ENCODE peak calls at places on chromosomes 13 and 19, in eight cellular contexts. One of them, this sample, is unnamed.
A peak's percentile ranks its signal among the peaks of the same experiment; 100 is the strongest.

GRCh38 chr13:40605573-40605972 is 60.9 kb downstream of the FOXO1 start:
- DNase-seq in pancreas: no peak
- DNase-seq in neural crest cell: no peak
- DNase-seq in choroid plexus epithelial cell: no peak
- DNase-seq in A549: no peak
- DNase-seq in colonic mucosa: no peak
- DNase-seq in ascending aorta: no peak
- DNase-seq in tibial artery: no peak
- DNase-seq in this sample: no peak

GRCh38 chr13:103876571-103876970 is 810.4 kb upstream of the SLC10A2 start:
- DNase-seq in choroid plexus epithelial cell: no peak
- DNase-seq in tibial artery: no peak
- DNase-seq in neural crest cell: no peak
- DNase-seq in pancreas: no peak
- DNase-seq in colonic mucosa: no peak
- DNase-seq in ascending aorta: no peak
- DNase-seq in A549: no peak
- DNase-seq in this sample: no peak

GRCh38 chr19:14440049-14440448 is 6.9 kb downstream of the PKN1 start:
- DNase-seq in pancreas: no peak
- DNase-seq in neural crest cell: no peak
- DNase-seq in colonic mucosa: peak; percentile 71
- DNase-seq in tibial artery: peak; percentile 81
- DNase-seq in ascending aorta: peak; percentile 85
- DNase-seq in choroid plexus epithelial cell: peak; percentile 16
- DNase-seq in A549: no peak
- DNase-seq in this sample: peak; percentile 87

GRCh38 chr13:95222733-95223018 is 78.6 kb downstream of the ABCC4 start:
- DNase-seq in pancreas: no peak
- DNase-seq in ascending aorta: no peak
- DNase-seq in choroid plexus epithelial cell: no peak
- DNase-seq in A549: no peak
- DNase-seq in tibial artery: no peak
- DNase-seq in neural crest cell: no peak
- DNase-seq in colonic mucosa: no peak
- DNase-seq in this sample: no peak

GRCh38 chr19:43997631-43998290 is 5.0 kb upstream of the ZNF230 start:
- DNase-seq in pancreas: no peak
- DNase-seq in choroid plexus epithelial cell: no peak
- DNase-seq in A549: no peak
- DNase-seq in tibial artery: no peak
- DNase-seq in ascending aorta: no peak
- DNase-seq in neural crest cell: no peak
- DNase-seq in colonic mucosa: no peak
- DNase-seq in this sample: no peak

GRCh38 chr13:101390461-101390860 is 25.8 kb downstream of the NALCN start:
- DNase-seq in choroid plexus epithelial cell: peak; percentile 64
- DNase-seq in pancreas: no peak
- DNase-seq in tibial artery: no peak
- DNase-seq in colonic mucosa: no peak
- DNase-seq in neural crest cell: no peak
- DNase-seq in A549: no peak
- DNase-seq in ascending aorta: no peak
- DNase-seq in this sample: no peak

GRCh38 chr13:43994999-43995859 is 115.5 kb downstream of the LACC1 start:
- DNase-seq in ascending aorta: no peak
- DNase-seq in A549: no peak
- DNase-seq in choroid plexus epithelial cell: no peak
- DNase-seq in pancreas: no peak
- DNase-seq in neural crest cell: no peak
- DNase-seq in colonic mucosa: peak; percentile 49
- DNase-seq in tibial artery: no peak
- DNase-seq in this sample: no peak

GRCh38 chr19:42311612-42312160 is 1.4 kb upstream of the TMEM145 start:
- DNase-seq in pancreas: no peak
- DNase-seq in tibial artery: no peak
- DNase-seq in neural crest cell: no peak
- DNase-seq in colonic mucosa: no peak
- DNase-seq in A549: no peak
- DNase-seq in ascending aorta: no peak
- DNase-seq in choroid plexus epithelial cell: no peak
- DNase-seq in this sample: no peak

GRCh38 chr13:37127706-37128241 is 22.3 kb upstream of the CSNK1A1L start:
- DNase-seq in tibial artery: no peak
- DNase-seq in A549: no peak
- DNase-seq in neural crest cell: no peak
- DNase-seq in ascending aorta: peak; percentile 65
- DNase-seq in colonic mucosa: no peak
- DNase-seq in choroid plexus epithelial cell: peak; percentile 84
- DNase-seq in pancreas: peak; percentile 21
- DNase-seq in this sample: no peak

GRCh38 chr13:85864963-85865530 is 65.8 kb upstream of the SLITRK6 start:
- DNase-seq in pancreas: no peak
- DNase-seq in neural crest cell: no peak
- DNase-seq in tibial artery: no peak
- DNase-seq in colonic mucosa: no peak
- DNase-seq in A549: no peak
- DNase-seq in choroid plexus epithelial cell: peak; percentile 66
- DNase-seq in ascending aorta: no peak
- DNase-seq in this sample: peak; percentile 5

GRCh38 chr19:33487901-33488817 is 33.4 kb downstream of the PEPD start:
- DNase-seq in choroid plexus epithelial cell: no peak
- DNase-seq in neural crest cell: no peak
- DNase-seq in A549: no peak
- DNase-seq in tibial artery: peak; percentile 43
- DNase-seq in pancreas: no peak
- DNase-seq in colonic mucosa: no peak
- DNase-seq in ascending aorta: no peak
- DNase-seq in this sample: no peak

GRCh38 chr19:39390460-39390758 is 497 bp downstream of the PAF1 start:
- DNase-seq in ascending aorta: no peak
- DNase-seq in neural crest cell: no peak
- DNase-seq in tibial artery: no peak
- DNase-seq in choroid plexus epithelial cell: no peak
- DNase-seq in A549: peak; percentile 96
- DNase-seq in pancreas: no peak
- DNase-seq in colonic mucosa: peak; percentile 77
- DNase-seq in this sample: no peak

GRCh38 chr13:82565191-82565590 is 1317.1 kb downstream of the SLITRK1 start:
- DNase-seq in choroid plexus epithelial cell: no peak
- DNase-seq in tibial artery: no peak
- DNase-seq in A549: no peak
- DNase-seq in colonic mucosa: no peak
- DNase-seq in pancreas: no peak
- DNase-seq in ascending aorta: no peak
- DNase-seq in neural crest cell: no peak
- DNase-seq in this sample: no peak

GRCh38 chr13:70723732-70724131 is 615.5 kb upstream of the KLHL1 start:
- DNase-seq in A549: no peak
- DNase-seq in pancreas: no peak
- DNase-seq in colonic mucosa: no peak
- DNase-seq in neural crest cell: no peak
- DNase-seq in tibial artery: no peak
- DNase-seq in ascending aorta: no peak
- DNase-seq in choroid plexus epithelial cell: peak; percentile 57
- DNase-seq in this sample: no peak
- TF ChIP-seq CTCF in A549: no peak
- TF ChIP-seq CTCF in pancreas: no peak
- TF ChIP-seq CTCF in colonic mucosa: no peak
- TF ChIP-seq CTCF in neural crest cell: peak; percentile 54
- TF ChIP-seq CTCF in tibial artery: no peak
- TF ChIP-seq CTCF in ascending aorta: no peak
- TF ChIP-seq CTCF in choroid plexus epithelial cell: peak; percentile 50
- TF ChIP-seq CTCF in this sample: no peak

DNA sequence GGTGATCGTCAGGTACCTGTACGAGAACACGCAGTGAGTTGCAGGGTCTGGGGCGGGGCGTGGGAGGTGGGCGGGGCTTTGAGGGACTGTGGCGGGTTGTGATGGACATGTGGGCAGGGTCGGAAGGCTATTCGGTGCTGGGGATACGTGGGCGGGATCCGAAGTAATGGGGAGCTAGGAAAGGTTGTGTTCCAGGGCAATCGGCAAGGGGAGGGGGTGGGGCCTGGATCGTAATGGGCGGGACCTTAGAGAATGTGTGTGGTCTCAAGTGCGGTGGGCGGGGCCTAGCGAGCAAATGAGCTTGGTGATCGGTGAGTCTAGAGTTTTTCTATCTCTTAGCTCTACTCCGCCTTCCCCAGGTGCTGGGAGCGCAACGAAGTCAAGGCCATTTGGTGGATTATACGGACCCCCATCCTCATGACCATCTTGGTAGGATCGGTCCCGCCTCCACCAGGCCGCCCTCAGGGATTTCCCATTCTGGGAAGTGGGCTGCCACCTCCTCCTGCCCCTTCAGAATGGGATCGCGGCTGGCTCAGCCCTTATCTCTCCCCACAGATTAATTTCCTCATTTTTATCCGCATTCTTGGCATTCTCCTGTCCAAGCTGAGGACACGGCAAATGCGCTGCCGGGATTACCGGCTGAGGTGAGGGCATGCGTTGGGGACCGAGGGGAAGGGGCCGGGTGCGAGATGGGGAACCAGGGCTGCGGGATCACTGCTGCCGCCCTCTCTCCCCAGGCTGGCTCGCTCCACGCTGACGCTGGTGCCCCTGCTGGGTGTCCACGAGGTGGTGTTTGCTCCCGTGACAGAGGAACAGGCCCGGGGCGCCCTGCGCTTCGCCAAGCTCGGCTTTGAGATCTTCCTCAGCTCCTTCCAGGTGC is 9.6 kb downstream of the GIPR start:
- DNase-seq in A549: peak; percentile 93
- DNase-seq in tibial artery: peak; percentile 69
- DNase-seq in pancreas: peak; percentile 97
- DNase-seq in neural crest cell: peak; percentile 53
- DNase-seq in choroid plexus epithelial cell: peak; percentile 96
- DNase-seq in ascending aorta: peak; percentile 76
- DNase-seq in colonic mucosa: peak; percentile 96
- DNase-seq in this sample: peak; percentile 93
- TF ChIP-seq CTCF in A549: peak; percentile 21
- TF ChIP-seq CTCF in tibial artery: no peak
- TF ChIP-seq CTCF in pancreas: no peak
- TF ChIP-seq CTCF in neural crest cell: peak; percentile 44
- TF ChIP-seq CTCF in choroid plexus epithelial cell: peak; percentile 29
- TF ChIP-seq CTCF in ascending aorta: no peak
- TF ChIP-seq CTCF in colonic mucosa: no peak
- TF ChIP-seq CTCF in this sample: no peak

DNA sequence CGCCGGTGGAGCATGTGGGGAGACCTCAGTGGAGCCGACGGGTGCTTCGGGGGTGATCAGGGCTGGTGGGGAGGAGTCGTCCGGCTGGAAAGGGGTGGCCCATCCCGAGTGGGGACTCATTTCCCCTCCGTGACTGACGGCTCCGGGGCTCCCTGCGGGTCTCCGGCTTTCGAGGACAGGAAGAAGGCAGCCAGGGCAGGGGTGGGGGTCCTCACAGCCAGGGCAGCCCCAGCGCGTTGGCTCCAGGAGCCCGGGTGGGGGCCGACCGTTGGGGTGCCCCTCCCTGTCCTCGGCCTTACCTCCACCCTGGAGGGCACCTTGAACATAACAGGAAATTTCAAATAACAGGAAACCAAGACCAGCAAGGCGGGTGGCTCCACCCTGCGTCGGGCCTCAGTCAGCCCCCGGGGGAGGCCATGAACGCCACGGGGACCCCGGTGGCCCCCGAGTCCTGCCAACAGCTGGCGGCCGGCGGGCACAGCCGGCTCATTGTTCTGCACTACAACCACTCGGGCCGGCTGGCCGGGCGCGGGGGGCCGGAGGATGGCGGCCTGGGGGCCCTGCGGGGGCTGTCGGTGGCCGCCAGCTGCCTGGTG is at the start of gene S1PR4:
- DNase-seq in ascending aorta: no peak
- DNase-seq in tibial artery: no peak
- DNase-seq in choroid plexus epithelial cell: no peak
- DNase-seq in colonic mucosa: no peak
- DNase-seq in A549: no peak
- DNase-seq in pancreas: no peak
- DNase-seq in neural crest cell: no peak
- DNase-seq in this sample: peak; percentile 81
- TF ChIP-seq CTCF in ascending aorta: no peak
- TF ChIP-seq CTCF in tibial artery: no peak
- TF ChIP-seq CTCF in choroid plexus epithelial cell: no peak
- TF ChIP-seq CTCF in colonic mucosa: no peak
- TF ChIP-seq CTCF in A549: no peak
- TF ChIP-seq CTCF in pancreas: no peak
- TF ChIP-seq CTCF in neural crest cell: no peak
- TF ChIP-seq CTCF in this sample: no peak

DNA sequence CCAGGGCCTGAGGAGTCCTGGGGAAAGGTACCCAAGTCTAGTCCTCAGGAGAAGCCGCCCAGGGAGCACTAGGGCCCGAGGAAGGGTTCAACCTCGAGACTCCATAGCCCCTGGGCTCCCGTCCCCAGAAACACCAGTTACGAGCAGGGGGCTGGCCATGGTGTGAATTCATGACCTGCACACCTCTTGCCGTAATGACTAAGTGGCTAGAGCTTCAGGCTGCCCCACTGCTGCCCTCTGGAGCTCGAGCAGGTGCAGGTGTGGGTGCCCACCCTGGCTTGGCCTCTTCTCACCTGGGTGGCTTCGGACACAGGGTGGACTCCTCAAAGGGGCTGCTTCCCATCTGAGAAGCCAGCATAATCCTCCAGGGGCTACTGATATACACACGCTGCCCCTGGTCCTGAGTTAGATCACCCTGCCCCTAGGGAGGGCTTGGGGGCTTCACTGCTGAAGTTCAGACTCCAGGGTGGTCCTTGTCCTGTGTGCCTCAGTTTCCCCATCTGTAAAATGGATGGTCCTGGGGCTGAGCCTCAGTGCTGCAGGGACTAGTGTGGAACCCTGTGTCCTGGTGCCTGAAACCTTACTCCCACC is 13.6 kb downstream of the SPC24 start:
- DNase-seq in tibial artery: no peak
- DNase-seq in colonic mucosa: no peak
- DNase-seq in A549: no peak
- DNase-seq in pancreas: no peak
- DNase-seq in ascending aorta: no peak
- DNase-seq in neural crest cell: no peak
- DNase-seq in choroid plexus epithelial cell: no peak
- DNase-seq in this sample: no peak
- TF ChIP-seq CTCF in tibial artery: no peak
- TF ChIP-seq CTCF in colonic mucosa: no peak
- TF ChIP-seq CTCF in A549: peak; percentile 26
- TF ChIP-seq CTCF in pancreas: no peak
- TF ChIP-seq CTCF in ascending aorta: peak; percentile 8
- TF ChIP-seq CTCF in neural crest cell: no peak
- TF ChIP-seq CTCF in choroid plexus epithelial cell: peak; percentile 4
- TF ChIP-seq CTCF in this sample: no peak

DNA sequence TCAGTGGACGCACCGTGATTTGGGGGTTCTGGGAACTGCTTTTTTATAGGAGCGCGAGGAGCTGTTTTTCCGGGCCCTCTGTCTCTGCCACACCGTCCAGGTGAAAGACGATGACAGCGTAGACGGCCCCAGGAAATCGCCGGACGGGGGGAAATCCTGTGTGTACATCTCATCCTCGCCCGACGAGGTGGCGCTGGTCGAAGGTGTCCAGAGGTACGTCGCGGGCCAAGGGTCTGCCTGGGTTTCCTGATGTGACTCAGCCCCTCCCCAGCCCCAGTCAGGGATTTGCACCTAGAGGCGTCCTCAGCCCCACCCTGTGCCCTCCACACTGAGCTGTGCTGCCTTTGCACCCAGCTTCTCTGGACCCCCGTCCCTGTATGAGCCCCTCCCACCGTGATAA is 136.2 kb upstream of the MCF2L start:
- DNase-seq in ascending aorta: no peak
- DNase-seq in tibial artery: no peak
- DNase-seq in A549: no peak
- DNase-seq in pancreas: no peak
- DNase-seq in choroid plexus epithelial cell: no peak
- DNase-seq in colonic mucosa: no peak
- DNase-seq in neural crest cell: no peak
- DNase-seq in this sample: no peak
- TF ChIP-seq CTCF in ascending aorta: no peak
- TF ChIP-seq CTCF in tibial artery: no peak
- TF ChIP-seq CTCF in A549: no peak
- TF ChIP-seq CTCF in pancreas: no peak
- TF ChIP-seq CTCF in choroid plexus epithelial cell: no peak
- TF ChIP-seq CTCF in colonic mucosa: no peak
- TF ChIP-seq CTCF in neural crest cell: no peak
- TF ChIP-seq CTCF in this sample: no peak